ENCODE peak calls at places on chromosomes 3 and 15, in seven cellular contexts. One of them, this sample, is unnamed.

GRCh38 chr15:78438595-78439285 is 724 bp downstream of the IREB2 start:
- DNase-seq in mammary epithelial cell: peak; percentile 11
- DNase-seq in AML-193: peak; percentile 26
- DNase-seq in NCI-H1694 treated with DMSO at 0.1 percent for 48 hours: peak; percentile 18
- DNase-seq in cortex of kidney: no peak
- DNase-seq in G401: peak; percentile 9
- DNase-seq in fibroblast of mammary gland: peak; percentile 30
- DNase-seq in this sample: no peak

GRCh38 chr3:179666030-179666429 is 13.2 kb downstream of the USP13 start:
- DNase-seq in NCI-H1694 treated with DMSO at 0.1 percent for 48 hours: no peak
- DNase-seq in G401: no peak
- DNase-seq in fibroblast of mammary gland: no peak
- DNase-seq in AML-193: no peak
- DNase-seq in cortex of kidney: no peak
- DNase-seq in mammary epithelial cell: no peak
- DNase-seq in this sample: no peak

GRCh38 chr15:51688863-51689262 is 7.6 kb downstream of the SCG3 start:
- DNase-seq in cortex of kidney: no peak
- DNase-seq in AML-193: no peak
- DNase-seq in NCI-H1694 treated with DMSO at 0.1 percent for 48 hours: no peak
- DNase-seq in G401: no peak
- DNase-seq in fibroblast of mammary gland: peak; percentile 12
- DNase-seq in mammary epithelial cell: no peak
- DNase-seq in this sample: no peak

GRCh38 chr3:43953375-43953774 is 262.6 kb downstream of the ABHD5 start:
- DNase-seq in mammary epithelial cell: no peak
- DNase-seq in cortex of kidney: no peak
- DNase-seq in G401: no peak
- DNase-seq in NCI-H1694 treated with DMSO at 0.1 percent for 48 hours: no peak
- DNase-seq in fibroblast of mammary gland: no peak
- DNase-seq in AML-193: no peak
- DNase-seq in this sample: no peak

GRCh38 chr3:65330072-65330471 is 642.3 kb upstream of the ADAMTS9 start:
- DNase-seq in mammary epithelial cell: no peak
- DNase-seq in G401: no peak
- DNase-seq in cortex of kidney: no peak
- DNase-seq in AML-193: no peak
- DNase-seq in NCI-H1694 treated with DMSO at 0.1 percent for 48 hours: no peak
- DNase-seq in fibroblast of mammary gland: peak; percentile 39
- DNase-seq in this sample: no peak

GRCh38 chr3:182389041-182389815 is 404.1 kb upstream of the ATP11B start:
- DNase-seq in NCI-H1694 treated with DMSO at 0.1 percent for 48 hours: no peak
- DNase-seq in cortex of kidney: no peak
- DNase-seq in AML-193: no peak
- DNase-seq in mammary epithelial cell: peak; percentile 98
- DNase-seq in fibroblast of mammary gland: no peak
- DNase-seq in G401: no peak
- DNase-seq in this sample: no peak

GRCh38 chr3:150365132-150365604 is 42.9 kb upstream of the TSC22D2 start:
- DNase-seq in NCI-H1694 treated with DMSO at 0.1 percent for 48 hours: no peak
- DNase-seq in G401: no peak
- DNase-seq in cortex of kidney: no peak
- DNase-seq in mammary epithelial cell: peak; percentile 82
- DNase-seq in AML-193: no peak
- DNase-seq in fibroblast of mammary gland: peak; percentile 91
- DNase-seq in this sample: no peak

GRCh38 chr3:82055792-82056191 is 294.3 kb upstream of the GBE1 start:
- DNase-seq in cortex of kidney: no peak
- DNase-seq in G401: no peak
- DNase-seq in mammary epithelial cell: peak; percentile 54
- DNase-seq in AML-193: no peak
- DNase-seq in NCI-H1694 treated with DMSO at 0.1 percent for 48 hours: no peak
- DNase-seq in fibroblast of mammary gland: no peak
- DNase-seq in this sample: no peak

GRCh38 chr3:171694888-171695287 is 115.4 kb downstream of the PLD1 start:
- DNase-seq in fibroblast of mammary gland: no peak
- DNase-seq in G401: no peak
- DNase-seq in NCI-H1694 treated with DMSO at 0.1 percent for 48 hours: no peak
- DNase-seq in mammary epithelial cell: no peak
- DNase-seq in cortex of kidney: no peak
- DNase-seq in AML-193: no peak
- DNase-seq in this sample: no peak

GRCh38 chr3:177830411-177830849 is 633.1 kb upstream of the TBL1XR1 start:
- DNase-seq in mammary epithelial cell: peak; percentile 86
- DNase-seq in NCI-H1694 treated with DMSO at 0.1 percent for 48 hours: no peak
- DNase-seq in cortex of kidney: no peak
- DNase-seq in AML-193: no peak
- DNase-seq in fibroblast of mammary gland: peak; percentile 98
- DNase-seq in G401: peak; percentile 86
- DNase-seq in this sample: no peak

GRCh38 chr15:94677202-94677790 is 445.9 kb downstream of the MCTP2 start:
- DNase-seq in mammary epithelial cell: peak; percentile 96
- DNase-seq in fibroblast of mammary gland: no peak
- DNase-seq in AML-193: no peak
- DNase-seq in G401: no peak
- DNase-seq in cortex of kidney: no peak
- DNase-seq in NCI-H1694 treated with DMSO at 0.1 percent for 48 hours: no peak
- DNase-seq in this sample: no peak